ENCODE peak calls at places on chromosome 21, in six cellular contexts. One of them, this sample, is unnamed.

GRCh38 chr21:16420086-16420724 is 690.4 kb downstream of the USP25 start:
- DNase-seq in cerebellar cortex: peak; percentile 68
- DNase-seq in amniotic stem cell: no peak
- DNase-seq in stimulated activated CD4-positive, alpha-beta T cell treated with anti-CD3 and anti-CD28 coated beads, TNF-alpha, amount 100 ng/mL, for 1 hour: no peak
- DNase-seq in AG08396: no peak
- DNase-seq in ascending aorta: no peak
- DNase-seq in this sample: no peak

GRCh38 chr21:44755227-44755626 is 43.9 kb upstream of the TSPEAR start:
- DNase-seq in cerebellar cortex: no peak
- DNase-seq in amniotic stem cell: no peak
- DNase-seq in stimulated activated CD4-positive, alpha-beta T cell treated with anti-CD3 and anti-CD28 coated beads, TNF-alpha, amount 100 ng/mL, for 1 hour: no peak
- DNase-seq in AG08396: no peak
- DNase-seq in ascending aorta: no peak
- DNase-seq in this sample: peak; percentile 79

GRCh38 chr21:41377715-41378114 is 15.9 kb downstream of the MX2 start:
- DNase-seq in cerebellar cortex: no peak
- DNase-seq in amniotic stem cell: no peak
- DNase-seq in stimulated activated CD4-positive, alpha-beta T cell treated with anti-CD3 and anti-CD28 coated beads, TNF-alpha, amount 100 ng/mL, for 1 hour: no peak
- DNase-seq in AG08396: no peak
- DNase-seq in ascending aorta: no peak
- DNase-seq in this sample: no peak

GRCh38 chr21:42833859-42834729 is 45.2 kb downstream of the WDR4 start:
- DNase-seq in cerebellar cortex: no peak
- DNase-seq in amniotic stem cell: no peak
- DNase-seq in stimulated activated CD4-positive, alpha-beta T cell treated with anti-CD3 and anti-CD28 coated beads, TNF-alpha, amount 100 ng/mL, for 1 hour: no peak
- DNase-seq in AG08396: no peak
- DNase-seq in ascending aorta: no peak
- DNase-seq in this sample: peak; percentile 39

GRCh38 chr21:39854572-39854971 is 12.7 kb upstream of the PCP4 start:
- DNase-seq in cerebellar cortex: no peak
- DNase-seq in amniotic stem cell: no peak
- DNase-seq in stimulated activated CD4-positive, alpha-beta T cell treated with anti-CD3 and anti-CD28 coated beads, TNF-alpha, amount 100 ng/mL, for 1 hour: no peak
- DNase-seq in AG08396: no peak
- DNase-seq in ascending aorta: no peak
- DNase-seq in this sample: no peak

GRCh38 chr21:35603471-35603870 is 456.9 kb downstream of the SETD4 start:
- DNase-seq in cerebellar cortex: no peak
- DNase-seq in amniotic stem cell: no peak
- DNase-seq in stimulated activated CD4-positive, alpha-beta T cell treated with anti-CD3 and anti-CD28 coated beads, TNF-alpha, amount 100 ng/mL, for 1 hour: no peak
- DNase-seq in AG08396: no peak
- DNase-seq in ascending aorta: no peak
- DNase-seq in this sample: peak; percentile 43

GRCh38 chr21:37748351-37748750 is 167.9 kb downstream of the KCNJ6 start:
- DNase-seq in cerebellar cortex: no peak
- DNase-seq in amniotic stem cell: no peak
- DNase-seq in stimulated activated CD4-positive, alpha-beta T cell treated with anti-CD3 and anti-CD28 coated beads, TNF-alpha, amount 100 ng/mL, for 1 hour: no peak
- DNase-seq in AG08396: no peak
- DNase-seq in ascending aorta: no peak
- DNase-seq in this sample: no peak

GRCh38 chr21:18041012-18041411 is 203.6 kb upstream of the CHODL start:
- DNase-seq in cerebellar cortex: peak; percentile 21
- DNase-seq in amniotic stem cell: no peak
- DNase-seq in stimulated activated CD4-positive, alpha-beta T cell treated with anti-CD3 and anti-CD28 coated beads, TNF-alpha, amount 100 ng/mL, for 1 hour: no peak
- DNase-seq in AG08396: no peak
- DNase-seq in ascending aorta: no peak
- DNase-seq in this sample: no peak

GRCh38 chr21:17613242-17613676 is 558 bp upstream of the BTG3 start:
- DNase-seq in cerebellar cortex: peak; percentile 19
- DNase-seq in amniotic stem cell: no peak
- DNase-seq in stimulated activated CD4-positive, alpha-beta T cell treated with anti-CD3 and anti-CD28 coated beads, TNF-alpha, amount 100 ng/mL, for 1 hour: no peak
- DNase-seq in AG08396: peak; percentile 18
- DNase-seq in ascending aorta: no peak
- DNase-seq in this sample: peak; percentile 42

GRCh38 chr21:45003331-45004058 is 63.7 kb downstream of the SLX9 start:
- DNase-seq in cerebellar cortex: no peak
- DNase-seq in amniotic stem cell: no peak
- DNase-seq in stimulated activated CD4-positive, alpha-beta T cell treated with anti-CD3 and anti-CD28 coated beads, TNF-alpha, amount 100 ng/mL, for 1 hour: no peak
- DNase-seq in AG08396: no peak
- DNase-seq in ascending aorta: no peak
- DNase-seq in this sample: no peak

GRCh38 chr21:28269173-28269572 is 723.5 kb downstream of the LTN1 start:
- DNase-seq in cerebellar cortex: no peak
- DNase-seq in amniotic stem cell: no peak
- DNase-seq in stimulated activated CD4-positive, alpha-beta T cell treated with anti-CD3 and anti-CD28 coated beads, TNF-alpha, amount 100 ng/mL, for 1 hour: no peak
- DNase-seq in AG08396: no peak
- DNase-seq in ascending aorta: no peak
- DNase-seq in this sample: no peak

GRCh38 chr21:34938079-34938764 is 110.9 kb downstream of the RUNX1 start:
- DNase-seq in cerebellar cortex: no peak
- DNase-seq in amniotic stem cell: no peak
- DNase-seq in stimulated activated CD4-positive, alpha-beta T cell treated with anti-CD3 and anti-CD28 coated beads, TNF-alpha, amount 100 ng/mL, for 1 hour: no peak
- DNase-seq in AG08396: no peak
- DNase-seq in ascending aorta: no peak
- DNase-seq in this sample: no peak

GRCh38 chr21:45872902-45873301 is 108.7 kb upstream of the COL6A1 start:
- DNase-seq in cerebellar cortex: no peak
- DNase-seq in amniotic stem cell: no peak
- DNase-seq in stimulated activated CD4-positive, alpha-beta T cell treated with anti-CD3 and anti-CD28 coated beads, TNF-alpha, amount 100 ng/mL, for 1 hour: no peak
- DNase-seq in AG08396: no peak
- DNase-seq in ascending aorta: no peak
- DNase-seq in this sample: no peak

GRCh38 chr21:36022704-36023103 is 37.6 kb downstream of the SETD4 start:
- DNase-seq in cerebellar cortex: no peak
- DNase-seq in amniotic stem cell: no peak
- DNase-seq in stimulated activated CD4-positive, alpha-beta T cell treated with anti-CD3 and anti-CD28 coated beads, TNF-alpha, amount 100 ng/mL, for 1 hour: no peak
- DNase-seq in AG08396: no peak
- DNase-seq in ascending aorta: no peak
- DNase-seq in this sample: no peak

GRCh38 chr21:14956826-14957225 is 108.0 kb downstream of the NRIP1 start:
- DNase-seq in cerebellar cortex: no peak
- DNase-seq in amniotic stem cell: peak; percentile 47
- DNase-seq in stimulated activated CD4-positive, alpha-beta T cell treated with anti-CD3 and anti-CD28 coated beads, TNF-alpha, amount 100 ng/mL, for 1 hour: no peak
- DNase-seq in AG08396: peak; percentile 5
- DNase-seq in ascending aorta: no peak
- DNase-seq in this sample: peak; percentile 8

GRCh38 chr21:27422435-27422834 is 455.5 kb upstream of the ADAMTS5 start:
- DNase-seq in cerebellar cortex: no peak
- DNase-seq in amniotic stem cell: no peak
- DNase-seq in stimulated activated CD4-positive, alpha-beta T cell treated with anti-CD3 and anti-CD28 coated beads, TNF-alpha, amount 100 ng/mL, for 1 hour: no peak
- DNase-seq in AG08396: no peak
- DNase-seq in ascending aorta: no peak
- DNase-seq in this sample: peak; percentile 27

GRCh38 chr21:32889596-32889995 is 118.0 kb upstream of the PAXBP1 start:
- DNase-seq in cerebellar cortex: no peak
- DNase-seq in amniotic stem cell: no peak
- DNase-seq in stimulated activated CD4-positive, alpha-beta T cell treated with anti-CD3 and anti-CD28 coated beads, TNF-alpha, amount 100 ng/mL, for 1 hour: no peak
- DNase-seq in AG08396: no peak
- DNase-seq in ascending aorta: no peak
- DNase-seq in this sample: no peak

GRCh38 chr21:41009398-41010177 is 158.4 kb upstream of the BACE2 start:
- DNase-seq in cerebellar cortex: no peak
- DNase-seq in amniotic stem cell: no peak
- DNase-seq in stimulated activated CD4-positive, alpha-beta T cell treated with anti-CD3 and anti-CD28 coated beads, TNF-alpha, amount 100 ng/mL, for 1 hour: no peak
- DNase-seq in AG08396: no peak
- DNase-seq in ascending aorta: no peak
- DNase-seq in this sample: no peak

GRCh38 chr21:40840441-40840840 is 6.5 kb downstream of the DSCAM start:
- DNase-seq in cerebellar cortex: no peak
- DNase-seq in amniotic stem cell: no peak
- DNase-seq in stimulated activated CD4-positive, alpha-beta T cell treated with anti-CD3 and anti-CD28 coated beads, TNF-alpha, amount 100 ng/mL, for 1 hour: no peak
- DNase-seq in AG08396: no peak
- DNase-seq in ascending aorta: no peak
- DNase-seq in this sample: no peak

GRCh38 chr21:44898851-44899767 is 21.6 kb downstream of the ITGB2 start:
- DNase-seq in cerebellar cortex: no peak
- DNase-seq in amniotic stem cell: no peak
- DNase-seq in stimulated activated CD4-positive, alpha-beta T cell treated with anti-CD3 and anti-CD28 coated beads, TNF-alpha, amount 100 ng/mL, for 1 hour: no peak
- DNase-seq in AG08396: no peak
- DNase-seq in ascending aorta: no peak
- DNase-seq in this sample: peak; percentile 42

GRCh38 chr21:27024316-27024715 is 57.4 kb upstream of the ADAMTS5 start:
- DNase-seq in cerebellar cortex: no peak
- DNase-seq in amniotic stem cell: peak; percentile 8
- DNase-seq in stimulated activated CD4-positive, alpha-beta T cell treated with anti-CD3 and anti-CD28 coated beads, TNF-alpha, amount 100 ng/mL, for 1 hour: no peak
- DNase-seq in AG08396: peak; percentile 18
- DNase-seq in ascending aorta: no peak
- DNase-seq in this sample: peak; percentile 26

GRCh38 chr21:34362136-34362444 is 1.7 kb upstream of the KCNE2 start:
- DNase-seq in cerebellar cortex: no peak
- DNase-seq in amniotic stem cell: no peak
- DNase-seq in stimulated activated CD4-positive, alpha-beta T cell treated with anti-CD3 and anti-CD28 coated beads, TNF-alpha, amount 100 ng/mL, for 1 hour: no peak
- DNase-seq in AG08396: no peak
- DNase-seq in ascending aorta: no peak
- DNase-seq in this sample: no peak

GRCh38 chr21:42059141-42059540 is 12.0 kb upstream of the UMODL1 start:
- DNase-seq in cerebellar cortex: no peak
- DNase-seq in amniotic stem cell: no peak
- DNase-seq in stimulated activated CD4-positive, alpha-beta T cell treated with anti-CD3 and anti-CD28 coated beads, TNF-alpha, amount 100 ng/mL, for 1 hour: no peak
- DNase-seq in AG08396: no peak
- DNase-seq in ascending aorta: no peak
- DNase-seq in this sample: peak; percentile 49

GRCh38 chr21:28608646-28609045 is 384.0 kb downstream of the LTN1 start:
- DNase-seq in cerebellar cortex: no peak
- DNase-seq in amniotic stem cell: no peak
- DNase-seq in stimulated activated CD4-positive, alpha-beta T cell treated with anti-CD3 and anti-CD28 coated beads, TNF-alpha, amount 100 ng/mL, for 1 hour: no peak
- DNase-seq in AG08396: no peak
- DNase-seq in ascending aorta: no peak
- DNase-seq in this sample: peak; percentile 67

GRCh38 chr21:46295996-46296752 is 10.0 kb downstream of the YBEY start:
- DNase-seq in cerebellar cortex: no peak
- DNase-seq in amniotic stem cell: no peak
- DNase-seq in stimulated activated CD4-positive, alpha-beta T cell treated with anti-CD3 and anti-CD28 coated beads, TNF-alpha, amount 100 ng/mL, for 1 hour: peak; percentile 18
- DNase-seq in AG08396: peak; percentile 61
- DNase-seq in ascending aorta: no peak
- DNase-seq in this sample: peak; percentile 90

GRCh38 chr21:38170283-38170682 is 86.5 kb upstream of the KCNJ15 start:
- DNase-seq in cerebellar cortex: no peak
- DNase-seq in amniotic stem cell: no peak
- DNase-seq in stimulated activated CD4-positive, alpha-beta T cell treated with anti-CD3 and anti-CD28 coated beads, TNF-alpha, amount 100 ng/mL, for 1 hour: no peak
- DNase-seq in AG08396: no peak
- DNase-seq in ascending aorta: no peak
- DNase-seq in this sample: peak; percentile 38

GRCh38 chr21:44556879-44557278 is 1.7 kb downstream of the KRTAP10-3 start:
- DNase-seq in cerebellar cortex: no peak
- DNase-seq in amniotic stem cell: no peak
- DNase-seq in stimulated activated CD4-positive, alpha-beta T cell treated with anti-CD3 and anti-CD28 coated beads, TNF-alpha, amount 100 ng/mL, for 1 hour: no peak
- DNase-seq in AG08396: no peak
- DNase-seq in ascending aorta: no peak
- DNase-seq in this sample: no peak

GRCh38 chr21:45450741-45451740 is 46.1 kb downstream of the COL18A1 start:
- DNase-seq in cerebellar cortex: peak; percentile 56
- DNase-seq in amniotic stem cell: no peak
- DNase-seq in stimulated activated CD4-positive, alpha-beta T cell treated with anti-CD3 and anti-CD28 coated beads, TNF-alpha, amount 100 ng/mL, for 1 hour: no peak
- DNase-seq in AG08396: no peak
- DNase-seq in ascending aorta: no peak
- DNase-seq in this sample: peak; percentile 73

GRCh38 chr21:16264314-16264713 is 534.5 kb downstream of the USP25 start:
- DNase-seq in cerebellar cortex: no peak
- DNase-seq in amniotic stem cell: no peak
- DNase-seq in stimulated activated CD4-positive, alpha-beta T cell treated with anti-CD3 and anti-CD28 coated beads, TNF-alpha, amount 100 ng/mL, for 1 hour: no peak
- DNase-seq in AG08396: no peak
- DNase-seq in ascending aorta: no peak
- DNase-seq in this sample: no peak

GRCh38 chr21:43733529-43734071 is 14.7 kb downstream of the PDXK start:
- DNase-seq in cerebellar cortex: no peak
- DNase-seq in amniotic stem cell: no peak
- DNase-seq in stimulated activated CD4-positive, alpha-beta T cell treated with anti-CD3 and anti-CD28 coated beads, TNF-alpha, amount 100 ng/mL, for 1 hour: no peak
- DNase-seq in AG08396: peak; percentile 87
- DNase-seq in ascending aorta: no peak
- DNase-seq in this sample: peak; percentile 99

GRCh38 chr21:43991447-43991991 is 20.6 kb upstream of the TRAPPC10 start:
- DNase-seq in cerebellar cortex: no peak
- DNase-seq in amniotic stem cell: no peak
- DNase-seq in stimulated activated CD4-positive, alpha-beta T cell treated with anti-CD3 and anti-CD28 coated beads, TNF-alpha, amount 100 ng/mL, for 1 hour: no peak
- DNase-seq in AG08396: no peak
- DNase-seq in ascending aorta: no peak
- DNase-seq in this sample: peak; percentile 58

GRCh38 chr21:42685036-42685435 is 31.6 kb downstream of the PDE9A start:
- DNase-seq in cerebellar cortex: peak; percentile 81
- DNase-seq in amniotic stem cell: no peak
- DNase-seq in stimulated activated CD4-positive, alpha-beta T cell treated with anti-CD3 and anti-CD28 coated beads, TNF-alpha, amount 100 ng/mL, for 1 hour: no peak
- DNase-seq in AG08396: no peak
- DNase-seq in ascending aorta: no peak
- DNase-seq in this sample: no peak

This sample was measured in osteoblast.